ENCODE peak calls at places on chromosomes 5 and 9, in six cellular contexts. F is transverse colon, J is tibial nerve, P is H54, N is A549, T is stomach. L is an unnamed sample.

GRCh38 chr5:5483880-5484595 is 61.6 kb downstream of the ICE1 start:
- DNase-seq in F (no peak), J (no peak), P (no peak), N (no peak), T (no peak), L (no peak)

GRCh38 chr5:78591227-78591626 is 57.3 kb downstream of the LHFPL2 start:
- DNase-seq in F (no peak), J (no peak), P (no peak), N (peak; percentile 53), T (no peak), L (no peak)

GRCh38 chr5:79002374-79002773 is 17.3 kb upstream of the ARSB start:
- DNase-seq in F (no peak), J (no peak), P (no peak), N (no peak), T (no peak), L (no peak)

GRCh38 chr5:140965905-140966292 is 377 bp upstream of the PCDHAC2 start:
- DNase-seq in F (no peak), J (no peak), P (no peak), N (peak; percentile 7), T (no peak), L (no peak)

GRCh38 chr5:173637340-173637739 is 20.9 kb upstream of the BOD1 start:
- DNase-seq in F (no peak), J (no peak), P (no peak), N (no peak), T (no peak), L (no peak)

GRCh38 chr9:123561055-123561454 is 205.1 kb downstream of the CRB2 start:
- DNase-seq in F (no peak), J (no peak), P (no peak), N (no peak), T (no peak), L (no peak)

GRCh38 chr5:126053630-126054029 is 369.6 kb upstream of the GRAMD2B start:
- DNase-seq in F (no peak), J (no peak), P (no peak), N (no peak), T (no peak), L (no peak)

GRCh38 chr5:175351126-175351525 is 92.9 kb downstream of the DRD1 start:
- DNase-seq in F (no peak), J (no peak), P (no peak), N (no peak), T (no peak), L (no peak)

GRCh38 chr9:80127920-80128319 is 556.2 kb downstream of the TLE4 start:
- DNase-seq in F (no peak), J (no peak), P (no peak), N (no peak), T (no peak), L (no peak)

GRCh38 chr9:127149463-127150390 is 27.3 kb upstream of the ANGPTL2 start:
- DNase-seq in F (no peak), J (no peak), P (no peak), N (no peak), T (no peak), L (no peak)

GRCh38 chr5:96084874-96085545 is 123.4 kb upstream of the ELL2 start:
- DNase-seq in F (no peak), J (no peak), P (no peak), N (no peak), T (no peak), L (no peak)

GRCh38 chr5:77852068-77852513 is 76.0 kb upstream of the TBCA start:
- DNase-seq in F (no peak), J (no peak), P (no peak), N (no peak), T (no peak), L (no peak)

GRCh38 chr5:143403607-143404415 is at the start of gene NR3C1:
- DNase-seq in F (peak; percentile 88), J (peak; percentile 75), P (peak; percentile 60), N (peak; percentile 50), T (peak; percentile 88), L (peak; percentile 95)
- TF ChIP-seq POLR2A in F (peak; percentile 56), J (no peak), P (peak; percentile 64), N (peak; percentile 52), T (no peak), L (peak; percentile 54)

GRCh38 chr9:121285835-121286687 is 18.1 kb downstream of the GSN start:
- DNase-seq in F (peak; percentile 63), J (peak; percentile 52), P (peak; percentile 69), N (no peak), T (peak; percentile 44), L (peak; percentile 57)
- TF ChIP-seq POLR2A in F (peak; percentile 46), J (peak; percentile 24), P (peak; percentile 4), N (no peak), T (no peak), L (no peak)

DNA sequence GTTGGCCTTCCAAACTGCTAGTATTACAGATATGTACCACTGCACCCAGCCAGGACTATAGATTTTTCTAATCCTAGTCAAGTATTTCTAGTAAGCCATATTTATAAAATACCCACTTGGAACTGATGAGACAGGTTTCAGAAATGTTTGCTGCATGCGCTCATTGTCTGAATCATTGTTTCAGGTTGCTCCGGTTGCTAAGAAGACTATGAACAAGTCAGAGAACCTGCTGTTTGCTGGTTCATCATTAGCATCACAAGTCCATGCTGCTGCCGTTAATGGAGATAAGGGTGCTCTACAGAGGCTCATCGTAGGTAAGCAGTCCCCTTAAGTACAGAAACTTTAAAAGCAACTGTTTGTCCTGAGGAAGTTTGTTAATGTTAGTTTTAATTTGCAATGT is 5.3 kb downstream of the INVS start:
- DNase-seq in F (no peak), J (no peak), P (peak; percentile 35), N (no peak), T (no peak), L (no peak)
- TF ChIP-seq POLR2A in F (no peak), J (no peak), P (no peak), N (no peak), T (no peak), L (no peak)

GRCh38 chr5:150396247-150396646 is 16.5 kb downstream of the CD74 start:
- DNase-seq in F (no peak), J (no peak), P (no peak), N (no peak), T (no peak), L (no peak)

GRCh38 chr5:150394103-150394502 is 18.6 kb downstream of the CD74 start:
- DNase-seq in F (no peak), J (no peak), P (no peak), N (peak; percentile 43), T (no peak), L (no peak)

GRCh38 chr5:150392680-150393079 is 20.0 kb downstream of the CD74 start:
- DNase-seq in F (no peak), J (no peak), P (no peak), N (no peak), T (no peak), L (no peak)

GRCh38 chr5:150395690-150395979 is 17.1 kb downstream of the CD74 start:
- DNase-seq in F (no peak), J (no peak), P (no peak), N (no peak), T (no peak), L (no peak)

DNA sequence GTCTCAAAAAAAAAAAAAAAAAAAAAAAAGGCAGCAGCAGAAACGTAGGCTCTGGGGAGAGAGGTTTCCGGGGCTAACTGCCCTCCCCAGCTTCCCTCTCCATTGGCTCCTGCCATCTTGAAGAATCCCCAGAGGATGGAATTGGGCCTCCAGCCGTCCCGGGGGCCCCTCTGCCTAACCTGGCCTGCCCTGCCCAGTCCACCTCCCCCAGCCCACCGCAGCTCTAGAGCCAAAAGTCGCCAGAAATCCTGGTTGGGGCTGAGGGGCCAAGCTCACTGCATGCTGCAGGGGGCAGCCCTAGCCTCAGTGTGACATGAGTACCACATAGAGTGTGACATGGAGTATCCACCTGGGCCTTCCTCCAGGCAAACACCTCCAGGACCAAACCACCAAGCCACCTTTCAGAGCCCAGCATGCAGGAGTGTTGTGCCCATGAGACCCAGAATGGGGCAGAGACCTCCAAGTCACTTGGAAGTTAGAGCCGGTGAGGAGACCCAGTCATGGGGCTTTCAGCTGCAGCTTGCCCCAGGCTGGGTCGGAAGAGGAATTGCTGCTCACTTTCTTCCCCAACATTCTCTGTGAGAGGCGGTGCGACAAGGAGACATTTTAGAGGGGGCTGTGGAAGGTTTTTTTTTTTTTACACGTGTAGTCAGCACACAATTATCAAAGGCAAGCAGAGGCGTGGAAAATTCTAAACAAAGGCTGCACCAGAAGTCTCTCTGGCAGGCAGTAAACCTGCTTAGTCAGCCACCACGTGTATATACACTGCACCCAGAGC is 17.6 kb downstream of the CD74 start:
- DNase-seq in F (no peak), J (no peak), P (no peak), N (no peak), T (no peak), L (no peak)
- TF ChIP-seq POLR2A in F (no peak), J (no peak), P (no peak), N (no peak), T (no peak), L (no peak)

GRCh38 chr5:61330879-61331406 is 1.1 kb upstream of the ZSWIM6 start:
- DNase-seq in F (peak; percentile 85), J (peak; percentile 28), P (peak; percentile 54), N (peak; percentile 70), T (peak; percentile 91), L (peak; percentile 80)
- TF ChIP-seq POLR2A in F (peak; percentile 40), J (no peak), P (peak; percentile 7), N (no peak), T (no peak), L (no peak)

DNA sequence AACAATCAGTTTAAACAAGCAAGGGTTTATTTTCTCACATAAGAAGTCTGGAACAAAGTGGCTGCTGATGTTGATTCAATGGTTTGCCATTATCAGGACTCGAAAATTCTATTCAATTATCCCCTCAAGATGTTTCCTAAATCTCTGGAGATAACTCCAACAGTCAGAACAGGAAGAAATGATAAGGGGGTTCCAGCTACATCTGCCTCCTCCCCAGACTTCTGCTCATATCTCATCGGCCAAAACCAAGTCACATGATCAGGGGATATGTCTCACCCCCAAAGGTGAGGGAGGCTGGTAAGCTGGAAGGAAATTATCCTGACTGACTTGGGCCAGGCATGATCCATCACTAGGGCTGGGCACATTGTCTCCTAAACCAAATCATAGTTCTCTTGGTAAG is 306.5 kb downstream of the ENC1 start:
- DNase-seq in F (no peak), J (no peak), P (no peak), N (no peak), T (no peak), L (peak; percentile 87)
- TF ChIP-seq POLR2A in F (no peak), J (no peak), P (no peak), N (no peak), T (no peak), L (no peak)

DNA sequence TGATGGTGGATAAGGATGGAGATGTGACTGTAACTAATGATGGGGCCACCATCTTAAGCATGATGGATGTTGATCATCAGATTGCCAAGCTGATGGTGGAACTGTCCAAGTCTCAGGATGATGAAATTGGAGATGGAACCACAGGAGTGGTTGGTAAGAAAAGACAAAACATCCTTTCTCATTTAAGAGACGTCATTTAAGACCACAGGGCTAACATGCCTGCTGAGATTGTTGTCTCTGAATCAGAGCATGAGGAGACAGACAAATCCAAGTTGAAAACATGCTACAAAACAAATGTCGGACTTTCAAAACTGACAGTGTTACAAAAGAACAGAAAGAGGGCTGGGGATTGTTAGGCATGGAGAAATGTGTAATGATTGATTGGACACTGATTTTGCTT is 4.6 kb downstream of the CCT5 start:
- DNase-seq in F (no peak), J (no peak), P (no peak), N (no peak), T (no peak), L (no peak)
- TF ChIP-seq POLR2A in F (no peak), J (no peak), P (no peak), N (no peak), T (no peak), L (no peak)

L was measured in erythroblast.